ENCODE peak calls at places on chromosome 7, in six cellular contexts. M, D, K, L, R and X are unnamed samples.

GRCh38 chr7:77727936-77728701 is 31.9 kb downstream of the RSBN1L start:
- ATAC-seq in L (no peak), M (peak), R (peak), D (no peak), K (peak), X (no peak)

GRCh38 chr7:156932006-156932405 is 17.5 kb upstream of the NOM1 start:
- ATAC-seq in M (peak), L (no peak), K (no peak), R (peak), D (peak), X (no peak)

GRCh38 chr7:44787762-44788161 is 8.7 kb upstream of the PPIA start:
- ATAC-seq in D (no peak), K (no peak), R (no peak), M (no peak), L (no peak), X (no peak)

GRCh38 chr7:142177869-142178268 is 66.4 kb downstream of the MGAM2 start:
- ATAC-seq in M (no peak), R (no peak), D (no peak), K (no peak), L (no peak), X (no peak)

GRCh38 chr7:50461695-50462094 is 11.5 kb upstream of the FIGNL1 start:
- ATAC-seq in L (no peak), K (no peak), D (no peak), M (no peak), R (no peak), X (no peak)

GRCh38 chr7:55177589-55178261 is 158.9 kb downstream of the EGFR start:
- ATAC-seq in K (no peak), L (no peak), R (no peak), D (peak), M (no peak), X (no peak)

GRCh38 chr7:66697451-66698438 is 42.8 kb upstream of the RABGEF1 start:
- ATAC-seq in D (peak), K (peak), L (no peak), M (peak), R (peak), X (peak)

GRCh38 chr7:116315293-116315692 is 105.0 kb downstream of the TES start:
- ATAC-seq in D (no peak), L (no peak), R (no peak), M (peak), K (no peak), X (no peak)

GRCh38 chr7:51455948-51456347 is 139.3 kb upstream of the COBL start:
- ATAC-seq in L (no peak), D (no peak), R (no peak), M (no peak), K (no peak), X (no peak)

DNA sequence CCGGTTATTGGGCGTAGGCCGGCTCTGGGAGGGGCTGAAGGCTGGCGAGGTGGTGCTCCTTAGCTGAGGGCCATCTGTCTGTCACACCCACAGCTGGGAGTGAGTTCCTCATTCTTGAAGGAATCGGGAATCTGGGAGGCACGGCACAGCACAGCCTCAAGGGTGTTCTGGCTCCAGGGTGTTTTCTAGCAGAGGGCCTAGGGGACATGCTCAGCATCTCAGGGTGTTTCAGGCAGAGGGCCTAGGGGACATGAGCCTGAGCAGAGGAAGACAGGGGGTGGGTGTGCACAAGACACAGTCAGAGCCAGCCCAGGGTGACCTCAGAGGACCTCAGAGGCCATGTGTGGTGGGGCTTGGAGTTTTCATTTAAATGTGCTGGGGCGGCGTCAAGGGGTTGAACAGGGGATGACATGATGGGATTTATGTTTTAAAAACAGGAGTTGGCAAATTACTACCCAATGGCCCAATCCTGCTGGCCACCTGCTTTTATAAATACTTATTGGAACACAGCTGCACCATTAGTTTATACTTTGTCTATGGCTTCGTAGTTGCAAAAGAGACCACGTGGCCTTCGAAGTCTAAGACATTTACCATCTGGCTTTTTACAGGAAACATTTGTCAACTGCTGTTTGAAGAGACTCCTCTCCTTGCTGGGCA is 121.7 kb downstream of the PRKAG2 start:
- ATAC-seq in D (no peak), R (no peak), K (peak), L (no peak), M (no peak), X (peak)
- TF ChIP-seq EP300 in D (no peak), R (no peak), K (no peak), L (no peak), M (no peak), X (no peak)

GRCh38 chr7:131076032-131076431 is 251.6 kb upstream of the MKLN1 start:
- ATAC-seq in D (no peak), R (no peak), K (no peak), M (no peak), L (no peak), X (no peak)

GRCh38 chr7:131075406-131075805 is 252.3 kb upstream of the MKLN1 start:
- ATAC-seq in R (peak), M (no peak), D (no peak), L (no peak), K (no peak), X (no peak)

GRCh38 chr7:131080754-131081153 is 246.9 kb upstream of the MKLN1 start:
- ATAC-seq in M (no peak), R (no peak), L (no peak), K (no peak), D (no peak), X (no peak)

GRCh38 chr7:131076711-131077170 is 250.9 kb upstream of the MKLN1 start:
- ATAC-seq in K (peak), R (peak), D (peak), M (no peak), L (no peak), X (no peak)

GRCh38 chr7:131077735-131078134 is 249.9 kb upstream of the MKLN1 start:
- ATAC-seq in M (no peak), D (no peak), R (no peak), L (no peak), K (no peak), X (no peak)
- TF ChIP-seq EP300 in M (no peak), D (no peak), R (no peak), L (no peak), K (no peak), X (no peak)

GRCh38 chr7:36287371-36288241 is 102.1 kb upstream of the ANLN start:
- ATAC-seq in M (no peak), D (peak), R (no peak), K (peak), L (peak), X (no peak)
- TF ChIP-seq EP300 in M (no peak), D (peak), R (no peak), K (peak), L (no peak), X (no peak)

DNA sequence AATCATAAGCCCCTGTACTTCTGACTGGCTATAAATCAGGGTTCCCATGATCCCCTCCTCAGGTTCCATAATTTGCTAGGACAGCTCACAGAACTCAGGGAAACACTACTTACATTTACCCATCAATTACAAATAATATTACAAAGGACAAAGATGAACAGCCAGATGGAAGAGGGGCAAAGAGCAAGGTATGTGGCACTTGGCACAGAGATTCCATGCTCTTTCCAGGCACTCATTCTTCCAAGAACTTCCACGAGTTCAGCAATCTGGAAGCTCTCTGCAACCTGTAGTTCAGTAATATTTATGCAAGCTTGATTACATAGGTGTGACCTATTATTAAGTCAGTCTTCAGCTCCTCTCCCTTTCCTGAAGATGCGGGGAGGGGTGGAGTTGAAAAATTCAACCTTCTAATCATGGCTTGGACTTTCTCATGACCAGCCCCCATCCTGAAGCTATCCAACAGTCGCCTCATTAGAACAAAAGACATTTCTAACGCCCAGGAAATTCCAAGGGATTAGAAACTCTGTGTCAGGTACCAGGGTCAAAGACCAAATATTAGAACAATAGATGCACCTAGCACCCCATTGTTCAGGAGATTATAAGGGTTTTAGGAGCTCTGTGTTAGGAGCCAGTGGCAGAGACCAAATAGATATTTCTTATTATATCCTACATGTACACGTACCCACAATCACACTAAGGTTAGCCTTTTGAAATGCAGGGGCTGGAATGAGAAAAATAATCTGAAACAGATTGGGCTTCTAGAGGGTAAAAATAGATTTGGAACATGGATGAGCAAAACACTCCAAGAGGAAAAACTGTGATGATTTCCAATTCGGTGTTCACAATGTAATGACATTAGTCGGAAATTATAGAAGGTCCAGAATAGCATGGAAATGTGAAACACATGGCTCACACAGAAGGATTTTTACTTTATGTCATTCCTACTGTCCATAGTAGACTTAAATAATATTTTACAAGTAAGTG is 7.0 kb downstream of the ANKMY2 start:
- ATAC-seq in D (no peak), M (no peak), K (no peak), L (no peak), R (peak), X (no peak)
- TF ChIP-seq EP300 in D (no peak), M (no peak), K (no peak), L (no peak), R (no peak), X (no peak)